ENCODE peak calls at places on chromosome 11, in seven cellular contexts. One of them, this sample, is unnamed.

GRCh38 chr11:6307879-6308278 is 12.4 kb downstream of the CAVIN3 start:
- DNase-seq in NAMALWA: no peak
- DNase-seq in iris pigment epithelial cell: peak
- DNase-seq in HEK293T: no peak
- DNase-seq in NCI-H146: no peak
- DNase-seq in AG09319: no peak
- DNase-seq in PC-9: no peak
- DNase-seq in this sample: no peak

GRCh38 chr11:65538915-65539374 is 14.1 kb downstream of the SCYL1 start:
- DNase-seq in iris pigment epithelial cell: no peak
- DNase-seq in HEK293T: no peak
- DNase-seq in NCI-H146: no peak
- DNase-seq in PC-9: no peak
- DNase-seq in NAMALWA: no peak
- DNase-seq in AG09319: no peak
- DNase-seq in this sample: no peak

GRCh38 chr11:133995066-133995465 is 38.3 kb upstream of the IGSF9B start:
- DNase-seq in iris pigment epithelial cell: no peak
- DNase-seq in HEK293T: no peak
- DNase-seq in NCI-H146: no peak
- DNase-seq in AG09319: no peak
- DNase-seq in PC-9: no peak
- DNase-seq in NAMALWA: peak
- DNase-seq in this sample: no peak

GRCh38 chr11:124080319-124081001 is 34.8 kb upstream of the VWA5A start:
- DNase-seq in NCI-H146: no peak
- DNase-seq in NAMALWA: no peak
- DNase-seq in PC-9: peak
- DNase-seq in HEK293T: no peak
- DNase-seq in iris pigment epithelial cell: peak
- DNase-seq in AG09319: no peak
- DNase-seq in this sample: no peak

GRCh38 chr11:68893282-68893681 is 10.3 kb downstream of the MRPL21 start:
- DNase-seq in PC-9: no peak
- DNase-seq in iris pigment epithelial cell: no peak
- DNase-seq in NCI-H146: peak
- DNase-seq in AG09319: no peak
- DNase-seq in HEK293T: no peak
- DNase-seq in NAMALWA: no peak
- DNase-seq in this sample: no peak

GRCh38 chr11:2096001-2096918 is 42.9 kb downstream of the IGF2 start:
- DNase-seq in PC-9: no peak
- DNase-seq in iris pigment epithelial cell: peak
- DNase-seq in HEK293T: no peak
- DNase-seq in AG09319: no peak
- DNase-seq in NCI-H146: no peak
- DNase-seq in NAMALWA: no peak
- DNase-seq in this sample: no peak

GRCh38 chr11:91396243-91397133 is 828.1 kb upstream of the FAT3 start:
- DNase-seq in PC-9: peak
- DNase-seq in NCI-H146: peak
- DNase-seq in NAMALWA: no peak
- DNase-seq in iris pigment epithelial cell: peak
- DNase-seq in HEK293T: no peak
- DNase-seq in AG09319: no peak
- DNase-seq in this sample: no peak

GRCh38 chr11:20000393-20001134 is 159.7 kb downstream of the DBX1 start:
- DNase-seq in AG09319: no peak
- DNase-seq in NCI-H146: peak
- DNase-seq in iris pigment epithelial cell: no peak
- DNase-seq in PC-9: no peak
- DNase-seq in HEK293T: no peak
- DNase-seq in NAMALWA: no peak
- DNase-seq in this sample: no peak

GRCh38 chr11:12274558-12275197 is 102.7 kb upstream of the PARVA start:
- DNase-seq in AG09319: no peak
- DNase-seq in iris pigment epithelial cell: peak
- DNase-seq in PC-9: no peak
- DNase-seq in NCI-H146: no peak
- DNase-seq in NAMALWA: no peak
- DNase-seq in HEK293T: no peak
- DNase-seq in this sample: no peak

GRCh38 chr11:34960277-34960676 is 43.9 kb downstream of the PDHX start:
- DNase-seq in NCI-H146: peak
- DNase-seq in NAMALWA: no peak
- DNase-seq in AG09319: no peak
- DNase-seq in iris pigment epithelial cell: no peak
- DNase-seq in PC-9: no peak
- DNase-seq in HEK293T: no peak
- DNase-seq in this sample: no peak

GRCh38 chr11:19345848-19346681 is 105.3 kb upstream of the E2F8 start:
- DNase-seq in HEK293T: peak
- DNase-seq in PC-9: no peak
- DNase-seq in iris pigment epithelial cell: peak
- DNase-seq in AG09319: no peak
- DNase-seq in NAMALWA: peak
- DNase-seq in NCI-H146: peak
- DNase-seq in this sample: no peak

GRCh38 chr11:120554771-120555432 is 43.4 kb downstream of the GRIK4 start:
- DNase-seq in PC-9: no peak
- DNase-seq in HEK293T: no peak
- DNase-seq in NAMALWA: no peak
- DNase-seq in iris pigment epithelial cell: peak
- DNase-seq in NCI-H146: no peak
- DNase-seq in AG09319: no peak
- DNase-seq in this sample: no peak

GRCh38 chr11:132638421-132638820 is 893.9 kb downstream of the OPCML start:
- DNase-seq in NAMALWA: no peak
- DNase-seq in HEK293T: no peak
- DNase-seq in PC-9: no peak
- DNase-seq in iris pigment epithelial cell: no peak
- DNase-seq in NCI-H146: no peak
- DNase-seq in AG09319: no peak
- DNase-seq in this sample: no peak

GRCh38 chr11:3989891-3990290 is 104.7 kb upstream of the RRM1 start:
- DNase-seq in NCI-H146: no peak
- DNase-seq in AG09319: no peak
- DNase-seq in HEK293T: no peak
- DNase-seq in PC-9: no peak
- DNase-seq in iris pigment epithelial cell: no peak
- DNase-seq in NAMALWA: no peak
- DNase-seq in this sample: no peak

GRCh38 chr11:75668508-75669297 is at the start of gene MAP6:
- DNase-seq in AG09319: no peak
- DNase-seq in iris pigment epithelial cell: peak
- DNase-seq in PC-9: no peak
- DNase-seq in NCI-H146: peak
- DNase-seq in NAMALWA: no peak
- DNase-seq in HEK293T: peak
- DNase-seq in this sample: no peak

GRCh38 chr11:126431401-126432064 is 76.0 kb downstream of the ST3GAL4 start:
- DNase-seq in PC-9: peak
- DNase-seq in NAMALWA: no peak
- DNase-seq in iris pigment epithelial cell: peak
- DNase-seq in HEK293T: no peak
- DNase-seq in NCI-H146: no peak
- DNase-seq in AG09319: peak
- DNase-seq in this sample: no peak

GRCh38 chr11:43467958-43468357 is 109.2 kb downstream of the TTC17 start:
- DNase-seq in HEK293T: no peak
- DNase-seq in iris pigment epithelial cell: no peak
- DNase-seq in NAMALWA: no peak
- DNase-seq in NCI-H146: no peak
- DNase-seq in PC-9: no peak
- DNase-seq in AG09319: no peak
- DNase-seq in this sample: no peak

GRCh38 chr11:125892071-125892470 is 4.6 kb downstream of the HYLS1 start:
- DNase-seq in NCI-H146: no peak
- DNase-seq in NAMALWA: no peak
- DNase-seq in AG09319: no peak
- DNase-seq in HEK293T: no peak
- DNase-seq in PC-9: peak
- DNase-seq in iris pigment epithelial cell: peak
- DNase-seq in this sample: no peak

GRCh38 chr11:120515186-120515723 is 3.7 kb downstream of the GRIK4 start:
- DNase-seq in iris pigment epithelial cell: no peak
- DNase-seq in NAMALWA: no peak
- DNase-seq in AG09319: no peak
- DNase-seq in NCI-H146: no peak
- DNase-seq in HEK293T: no peak
- DNase-seq in PC-9: no peak
- DNase-seq in this sample: no peak

GRCh38 chr11:17673951-17674350 is 45.4 kb upstream of the MYOD1 start:
- DNase-seq in NAMALWA: no peak
- DNase-seq in AG09319: no peak
- DNase-seq in NCI-H146: no peak
- DNase-seq in PC-9: peak
- DNase-seq in iris pigment epithelial cell: peak
- DNase-seq in HEK293T: no peak
- DNase-seq in this sample: no peak

GRCh38 chr11:9525116-9525515 is 48.4 kb upstream of the WEE1 start:
- DNase-seq in AG09319: no peak
- DNase-seq in NAMALWA: no peak
- DNase-seq in NCI-H146: peak
- DNase-seq in PC-9: no peak
- DNase-seq in HEK293T: no peak
- DNase-seq in iris pigment epithelial cell: peak
- DNase-seq in this sample: no peak

GRCh38 chr11:58968251-58968711 is 29.0 kb downstream of the GLYATL1 start:
- DNase-seq in AG09319: no peak
- DNase-seq in iris pigment epithelial cell: no peak
- DNase-seq in PC-9: no peak
- DNase-seq in NCI-H146: peak
- DNase-seq in NAMALWA: no peak
- DNase-seq in HEK293T: no peak
- DNase-seq in this sample: no peak

GRCh38 chr11:121767433-121767832 is 314.7 kb upstream of the SORL1-AS1 start:
- DNase-seq in iris pigment epithelial cell: peak
- DNase-seq in PC-9: no peak
- DNase-seq in NCI-H146: no peak
- DNase-seq in AG09319: no peak
- DNase-seq in NAMALWA: no peak
- DNase-seq in HEK293T: no peak
- DNase-seq in this sample: no peak

GRCh38 chr11:92104349-92104748 is 120.3 kb upstream of the FAT3 start:
- DNase-seq in PC-9: no peak
- DNase-seq in NAMALWA: no peak
- DNase-seq in AG09319: no peak
- DNase-seq in iris pigment epithelial cell: no peak
- DNase-seq in NCI-H146: no peak
- DNase-seq in HEK293T: no peak
- DNase-seq in this sample: no peak

GRCh38 chr11:23205156-23205871 is 345.0 kb upstream of the CCDC179 start:
- DNase-seq in PC-9: no peak
- DNase-seq in NAMALWA: no peak
- DNase-seq in HEK293T: no peak
- DNase-seq in NCI-H146: no peak
- DNase-seq in AG09319: no peak
- DNase-seq in iris pigment epithelial cell: peak
- DNase-seq in this sample: no peak

GRCh38 chr11:29435421-29435820 is 581.4 kb downstream of the KCNA4 start:
- DNase-seq in iris pigment epithelial cell: peak
- DNase-seq in AG09319: no peak
- DNase-seq in HEK293T: no peak
- DNase-seq in NAMALWA: no peak
- DNase-seq in PC-9: no peak
- DNase-seq in NCI-H146: no peak
- DNase-seq in this sample: no peak

GRCh38 chr11:70826541-70826943 is 425.8 kb downstream of the SHANK2 start:
- DNase-seq in NCI-H146: peak
- DNase-seq in NAMALWA: no peak
- DNase-seq in AG09319: no peak
- DNase-seq in iris pigment epithelial cell: no peak
- DNase-seq in HEK293T: peak
- DNase-seq in PC-9: no peak
- DNase-seq in this sample: no peak

GRCh38 chr11:61609970-61610347 is 29.1 kb upstream of the SYT7 start:
- DNase-seq in NCI-H146: peak
- DNase-seq in HEK293T: peak
- DNase-seq in AG09319: no peak
- DNase-seq in NAMALWA: peak
- DNase-seq in PC-9: no peak
- DNase-seq in iris pigment epithelial cell: no peak
- DNase-seq in this sample: no peak

GRCh38 chr11:37442576-37442975 is 844.5 kb upstream of the RAG2 start:
- DNase-seq in iris pigment epithelial cell: no peak
- DNase-seq in AG09319: no peak
- DNase-seq in NCI-H146: no peak
- DNase-seq in HEK293T: no peak
- DNase-seq in NAMALWA: no peak
- DNase-seq in PC-9: no peak
- DNase-seq in this sample: no peak

GRCh38 chr11:76260296-76260695 is 54.0 kb upstream of the WNT11 start:
- DNase-seq in NCI-H146: no peak
- DNase-seq in HEK293T: no peak
- DNase-seq in PC-9: no peak
- DNase-seq in NAMALWA: no peak
- DNase-seq in iris pigment epithelial cell: no peak
- DNase-seq in AG09319: no peak
- DNase-seq in this sample: no peak

GRCh38 chr11:43975631-43976030 is 33.2 kb downstream of the C11orf96 start:
- DNase-seq in AG09319: no peak
- DNase-seq in PC-9: no peak
- DNase-seq in NAMALWA: no peak
- DNase-seq in HEK293T: no peak
- DNase-seq in iris pigment epithelial cell: no peak
- DNase-seq in NCI-H146: no peak
- DNase-seq in this sample: no peak